ENCODE peak calls at places on chromosome X, in six cellular contexts. W, A, V, I, U and Z are unnamed samples.

GRCh38 chrX:6149231-6149870 is 79.3 kb downstream of the NLGN4X start:
- DNase-seq in W (no peak), A (no peak), V (no peak), I (no peak), U (no peak), Z (no peak)

GRCh38 chrX:1389181-1389992 is 2.5 kb downstream of the SLC25A6 start:
- DNase-seq in W (no peak), A (no peak), V (no peak), I (no peak), U (no peak), Z (no peak)

GRCh38 chrX:24395775-24396174 is 35.3 kb downstream of the SUPT20HL1 start:
- DNase-seq in W (no peak), A (peak; percentile 40), V (no peak), I (peak; percentile 43), U (peak; percentile 51), Z (peak; percentile 25)

GRCh38 chrX:115957862-115958490 is 212.6 kb upstream of the AGTR2 start:
- DNase-seq in W (no peak), A (no peak), V (no peak), I (peak; percentile 21), U (no peak), Z (no peak)

GRCh38 chrX:31265383-31265782 is 193.5 kb upstream of the FTHL17 start:
- DNase-seq in W (no peak), A (no peak), V (no peak), I (peak; percentile 82), U (no peak), Z (no peak)

GRCh38 chrX:151694661-151695582 is at the start of gene PRRG3:
- DNase-seq in W (no peak), A (no peak), V (no peak), I (no peak), U (no peak), Z (no peak)

GRCh38 chrX:135437867-135438733 is 16.4 kb downstream of the SMIM10L2A start:
- DNase-seq in W (no peak), A (peak; percentile 43), V (no peak), I (peak; percentile 2), U (no peak), Z (no peak)

GRCh38 chrX:1430451-1430850 is 22.3 kb downstream of the ASMTL start:
- DNase-seq in W (no peak), A (no peak), V (no peak), I (no peak), U (no peak), Z (no peak)

GRCh38 chrX:5236096-5236495 is 992.6 kb downstream of the NLGN4X start:
- DNase-seq in W (no peak), A (no peak), V (no peak), I (no peak), U (no peak), Z (no peak)

GRCh38 chrX:30589146-30589888 is 11.8 kb upstream of the TASL start:
- DNase-seq in W (no peak), A (no peak), V (no peak), I (no peak), U (no peak), Z (no peak)

GRCh38 chrX:152641996-152642395 is 4.3 kb downstream of the GABRQ start:
- DNase-seq in W (no peak), A (peak; percentile 34), V (no peak), I (no peak), U (no peak), Z (no peak)

GRCh38 chrX:41382699-41383645 is 49.0 kb downstream of the DDX3X start:
- DNase-seq in W (no peak), A (no peak), V (no peak), I (no peak), U (no peak), Z (no peak)

GRCh38 chrX:150324035-150324728 is 38.9 kb upstream of the MAMLD1 start:
- DNase-seq in W (no peak), A (no peak), V (no peak), I (peak; percentile 4), U (no peak), Z (no peak)

DNA sequence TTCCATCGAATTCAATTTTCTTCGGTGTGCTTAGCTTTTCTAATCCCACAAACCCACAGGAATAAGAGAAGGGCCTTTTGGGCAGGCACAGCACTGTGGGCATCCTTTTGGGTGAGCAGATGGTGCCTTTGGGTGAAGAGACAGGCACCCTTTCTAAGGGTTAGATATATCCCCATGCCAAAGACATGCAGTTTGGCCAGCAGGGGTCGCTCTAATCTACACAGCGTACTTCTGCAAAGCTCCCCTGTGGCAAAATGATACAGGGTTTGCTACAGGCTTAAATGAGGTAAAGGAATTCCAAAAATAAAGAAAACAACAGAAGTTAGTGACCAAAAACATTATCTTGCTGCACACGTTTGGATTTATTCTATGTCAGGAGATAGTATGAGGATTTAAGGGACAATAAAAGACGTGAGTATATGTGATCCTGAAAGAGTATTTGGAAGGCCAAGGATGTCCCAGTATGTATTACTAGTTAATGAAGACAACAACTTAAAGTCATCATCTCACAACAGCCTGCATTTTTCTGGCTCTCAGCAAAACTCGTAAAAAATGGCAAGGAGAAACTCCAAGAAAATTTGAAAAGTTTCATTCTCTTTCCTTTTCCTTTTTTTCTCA is 49.5 kb downstream of the PHEX start:
- DNase-seq in W (peak; percentile 3), A (peak; percentile 39), V (no peak), I (peak; percentile 18), U (no peak), Z (no peak)
- TF ChIP-seq TAF1 in W (no peak), A (no peak), V (no peak), I (no peak), U (no peak), Z (no peak)

GRCh38 chrX:123860506-123860840 is 620 bp downstream of the XIAP start:
- DNase-seq in W (no peak), A (no peak), V (no peak), I (peak; percentile 29), U (peak; percentile 21), Z (no peak)
- TF ChIP-seq POLR2AphosphoS5 in W (no peak), A (no peak), V (no peak), I (no peak), U (no peak), Z (no peak)

GRCh38 chrX:107775000-107775733 is 420 bp downstream of the TSC22D3 start:
- DNase-seq in W (no peak), A (no peak), V (no peak), I (no peak), U (no peak), Z (no peak)

GRCh38 chrX:107777536-107777832 is at the start of gene NCBP2L:
- DNase-seq in W (no peak), A (no peak), V (no peak), I (no peak), U (no peak), Z (no peak)

GRCh38 chrX:107776649-107777535 is 641 bp upstream of the NCBP2L start:
- DNase-seq in W (peak; percentile 53), A (peak; percentile 73), V (peak; percentile 42), I (peak; percentile 50), U (peak; percentile 42), Z (peak; percentile 58)

GRCh38 chrX:107773906-107774435 is 1.6 kb downstream of the TSC22D3 start:
- DNase-seq in W (no peak), A (no peak), V (no peak), I (no peak), U (no peak), Z (no peak)

GRCh38 chrX:107775734-107776511 is at the start of gene TSC22D3:
- DNase-seq in W (no peak), A (peak; percentile 62), V (peak; percentile 60), I (peak; percentile 4), U (no peak), Z (peak; percentile 57)
- TF ChIP-seq POLR2A in W (no peak), A (no peak), V (no peak), I (no peak), U (no peak), Z (no peak)

GRCh38 chrX:46375831-46376230 is 169.4 kb downstream of the ZNF674 start:
- DNase-seq in W (no peak), A (no peak), V (no peak), I (no peak), U (no peak), Z (no peak)
- TF ChIP-seq TAF1 in W (no peak), A (no peak), V (no peak), I (no peak), U (no peak), Z (no peak)

GRCh38 chrX:69258893-69259292 is 93.6 kb upstream of the PJA1 start:
- DNase-seq in W (no peak), A (no peak), V (no peak), I (no peak), U (no peak), Z (no peak)

GRCh38 chrX:69257504-69258127 is 92.4 kb upstream of the PJA1 start:
- DNase-seq in W (no peak), A (no peak), V (no peak), I (no peak), U (no peak), Z (no peak)

GRCh38 chrX:69253821-69254220 is 88.6 kb upstream of the PJA1 start:
- DNase-seq in W (no peak), A (no peak), V (no peak), I (no peak), U (no peak), Z (no peak)
- TF ChIP-seq POLR2AphosphoS5 in W (no peak), A (no peak), V (no peak), I (no peak), U (no peak), Z (no peak)

DNA sequence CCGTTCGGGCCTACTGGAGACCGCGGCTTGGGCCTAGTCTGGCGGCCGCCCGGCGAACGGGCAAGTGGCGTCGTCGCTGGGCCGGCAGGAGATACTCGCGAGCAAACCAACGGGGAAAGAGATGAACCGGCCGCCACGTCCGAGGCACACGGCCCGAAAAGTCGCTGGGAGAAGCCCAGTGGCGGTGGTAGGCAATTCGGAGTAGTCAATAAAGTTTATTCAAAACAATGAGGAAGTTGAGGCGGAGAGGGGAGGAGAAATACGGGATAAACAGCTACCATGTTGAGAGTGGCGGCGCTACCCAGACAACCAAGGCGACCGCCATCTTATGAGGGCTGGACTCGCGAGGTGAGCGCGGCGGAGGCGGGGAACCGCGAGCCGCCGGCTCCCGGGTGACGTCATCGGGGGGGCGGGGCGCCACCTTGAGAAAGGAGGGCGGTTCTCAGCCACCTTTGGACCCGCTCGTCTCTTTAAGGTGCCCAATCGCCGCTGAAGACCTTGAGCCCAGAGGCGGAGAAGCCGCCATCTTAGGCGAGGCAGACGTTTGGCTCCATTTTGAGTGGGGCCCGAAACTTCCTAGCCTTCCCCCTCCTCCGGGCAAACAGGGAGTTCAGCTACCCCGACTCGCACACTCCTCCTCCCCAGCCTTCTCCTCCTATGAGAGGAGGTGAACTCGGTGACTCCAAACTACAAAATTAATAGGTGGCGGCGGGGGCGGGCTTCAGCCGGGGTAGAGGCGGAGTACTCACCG is at the start of gene PHF8:
- DNase-seq in W (peak; percentile 86), A (peak; percentile 91), V (peak; percentile 56), I (peak; percentile 86), U (peak; percentile 77), Z (peak; percentile 61)
- TF ChIP-seq POLR2A in W (peak; percentile 49), A (peak; percentile 70), V (no peak), I (peak; percentile 56), U (peak; percentile 58), Z (peak; percentile 12)

DNA sequence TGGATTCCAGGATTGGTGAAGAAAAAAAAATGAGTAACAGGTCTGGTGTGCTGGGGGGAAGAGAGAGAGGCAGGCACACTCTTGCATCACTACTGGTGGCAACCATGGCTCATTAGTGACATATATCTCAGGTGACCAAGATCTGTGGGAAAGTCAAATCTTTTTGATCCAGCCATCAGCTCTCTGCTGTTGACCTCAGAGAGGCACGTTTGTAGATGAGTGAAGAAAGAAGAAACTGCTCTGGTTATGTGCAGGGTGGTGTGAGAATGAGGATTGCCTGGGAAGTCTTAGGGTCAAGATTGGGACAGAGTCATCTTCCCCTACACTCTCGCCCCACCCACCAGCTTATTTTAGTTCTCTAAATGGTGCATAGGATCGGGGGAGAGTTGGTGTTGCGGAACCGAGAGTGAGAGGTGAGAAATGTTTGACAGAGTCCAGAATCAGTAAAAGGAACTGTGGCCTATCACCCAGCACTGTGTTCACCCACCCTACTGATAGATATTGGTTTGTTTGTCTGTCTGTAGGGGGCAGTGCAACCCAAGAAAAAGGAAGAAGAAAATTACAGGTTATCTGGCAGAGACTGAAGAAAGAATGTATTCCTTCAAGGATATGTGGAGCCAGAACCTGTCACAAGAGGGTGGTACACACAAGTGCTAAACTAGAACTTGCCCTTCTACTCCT is 21.9 kb downstream of the ARMCX6 start:
- DNase-seq in W (no peak), A (peak; percentile 38), V (peak; percentile 32), I (peak; percentile 17), U (peak; percentile 62), Z (peak; percentile 29)
- TF ChIP-seq TAF1 in W (no peak), A (no peak), V (no peak), I (no peak), U (no peak), Z (no peak)